ENCODE peak calls at places on chromosome 3, in seven cellular contexts. L is stimulated activated CD8-positive, alpha-beta memory T cell treated with anti-CD3 and anti-CD28 coated beads, Interleukin-2, amount 100 ng/mL, for 1 hour; E is Calu3; Z is activated naive CD8-positive, alpha-beta T cell treated with anti-CD3 and anti-CD28 coated beads for 36 hours; B is NCI-H82; N is kidney tubule cell; D is activated B cell treated with CpG ODN at 0.5 μM for 24 hours. Q is an unnamed sample.

GRCh38 chr3:156892701-156893100 is 66.5 kb downstream of the LEKR1 start:
- DNase-seq in L (no peak), E (no peak), Z (no peak), B (no peak), N (peak), D (no peak), Q (no peak)

GRCh38 chr3:4845882-4846281 is 133.4 kb upstream of the BHLHE40 start:
- DNase-seq in L (no peak), E (no peak), Z (no peak), B (no peak), N (no peak), D (no peak), Q (no peak)

GRCh38 chr3:10553586-10554235 is 48.3 kb upstream of the ATP2B2 start:
- DNase-seq in L (no peak), E (no peak), Z (no peak), B (peak), N (no peak), D (no peak), Q (peak)

GRCh38 chr3:184259396-184259877 is 1.9 kb downstream of the CAMK2N2 start:
- DNase-seq in L (no peak), E (no peak), Z (no peak), B (no peak), N (no peak), D (no peak), Q (no peak)

GRCh38 chr3:126867526-126868200 is 115.3 kb upstream of the PLXNA1 start:
- DNase-seq in L (no peak), E (no peak), Z (no peak), B (no peak), N (no peak), D (no peak), Q (no peak)

GRCh38 chr3:190183121-190183520 is 62.4 kb upstream of the P3H2 start:
- DNase-seq in L (no peak), E (no peak), Z (no peak), B (no peak), N (peak), D (no peak), Q (no peak)

GRCh38 chr3:86047329-86047625 is 943.7 kb downstream of the VGLL3 start:
- DNase-seq in L (no peak), E (no peak), Z (no peak), B (no peak), N (no peak), D (no peak), Q (no peak)

GRCh38 chr3:14285526-14285925 is 106.9 kb downstream of the LSM3 start:
- DNase-seq in L (no peak), E (no peak), Z (no peak), B (peak), N (no peak), D (no peak), Q (no peak)

GRCh38 chr3:18238721-18239331 is 186.3 kb downstream of the SATB1 start:
- DNase-seq in L (no peak), E (no peak), Z (no peak), B (no peak), N (no peak), D (no peak), Q (no peak)